ENCODE peak calls at places on chromosomes 2 and 18, in six cellular contexts. H is pancreas; Z is tibial nerve; I is mammary epithelial cell; T is AG04450; K is CD4-positive, CD25-positive, alpha-beta regulatory T cell. D is an unnamed sample.

GRCh38 chr18:13813271-13813849 is 10.6 kb upstream of the MC5R start:
- DNase-seq in H (no peak), Z (peak), I (peak), T (no peak), K (peak), D (no peak)

GRCh38 chr2:50491541-50492114 is 540.3 kb downstream of the NRXN1 start:
- DNase-seq in H (no peak), Z (no peak), I (peak), T (peak), K (peak), D (no peak)

GRCh38 chr2:85504434-85505261 is 34.3 kb upstream of the MAT2A start:
- DNase-seq in H (no peak), Z (peak), I (peak), T (peak), K (no peak), D (no peak)

GRCh38 chr2:49207204-49207603 is 52.9 kb upstream of the FSHR start:
- DNase-seq in H (no peak), Z (no peak), I (no peak), T (no peak), K (no peak), D (no peak)

GRCh38 chr2:129201636-129202035 is 777.8 kb upstream of the RAB6C start:
- DNase-seq in H (no peak), Z (no peak), I (no peak), T (no peak), K (no peak), D (no peak)

GRCh38 chr2:187552381-187552780 is 1.9 kb downstream of the TFPI start:
- DNase-seq in H (no peak), Z (no peak), I (no peak), T (no peak), K (no peak), D (no peak)

GRCh38 chr18:11733031-11733430 is 44.0 kb downstream of the GNAL start:
- DNase-seq in H (peak), Z (peak), I (peak), T (peak), K (peak), D (peak)

GRCh38 chr18:8212893-8213805 is 396.1 kb upstream of the RAB12 start:
- DNase-seq in H (no peak), Z (no peak), I (peak), T (peak), K (no peak), D (no peak)

GRCh38 chr2:121777699-121778058 is 22.2 kb downstream of the TSN start:
- DNase-seq in H (no peak), Z (no peak), I (peak), T (peak), K (no peak), D (no peak)

GRCh38 chr2:4745596-4745995 is 946.6 kb upstream of the SOX11 start:
- DNase-seq in H (peak), Z (no peak), I (no peak), T (no peak), K (no peak), D (peak)

GRCh38 chr2:119659601-119660342 is 19.2 kb upstream of the TMEM177 start:
- DNase-seq in H (no peak), Z (peak), I (no peak), T (no peak), K (peak), D (no peak)

GRCh38 chr2:238408615-238409340 is 17.9 kb upstream of the ASB1 start:
- DNase-seq in H (no peak), Z (no peak), I (no peak), T (no peak), K (no peak), D (no peak)

GRCh38 chr2:235113854-235114253 is 162.0 kb downstream of the SH3BP4 start:
- DNase-seq in H (peak), Z (no peak), I (no peak), T (no peak), K (no peak), D (no peak)

GRCh38 chr18:57446322-57446721 is 11.1 kb downstream of the ONECUT2 start:
- DNase-seq in H (no peak), Z (no peak), I (no peak), T (no peak), K (no peak), D (no peak)

GRCh38 chr2:67895171-67895941 is 167.4 kb downstream of the C1D start:
- DNase-seq in H (no peak), Z (no peak), I (peak), T (no peak), K (no peak), D (no peak)

GRCh38 chr2:112579280-112579679 is 5.1 kb upstream of the CHCHD5 start:
- DNase-seq in H (no peak), Z (no peak), I (peak), T (peak), K (no peak), D (no peak)

GRCh38 chr2:113156278-113157107 is 17.3 kb upstream of the PSD4 start:
- DNase-seq in H (no peak), Z (no peak), I (no peak), T (no peak), K (no peak), D (no peak)

GRCh38 chr18:76662621-76663020 is 159.7 kb upstream of the ZNF236 start:
- DNase-seq in H (no peak), Z (no peak), I (no peak), T (no peak), K (no peak), D (no peak)
- H3K27ac ChIP-seq in H (no peak), Z (peak), I (no peak), T (no peak), K (no peak), D (no peak)

GRCh38 chr2:11598228-11598731 is 64.4 kb downstream of the GREB1 start:
- DNase-seq in H (no peak), Z (no peak), I (no peak), T (no peak), K (no peak), D (no peak)

GRCh38 chr2:11592671-11593574 is 59.1 kb downstream of the GREB1 start:
- DNase-seq in H (no peak), Z (no peak), I (no peak), T (no peak), K (no peak), D (no peak)

GRCh38 chr2:11597538-11598225 is 63.8 kb downstream of the GREB1 start:
- DNase-seq in H (no peak), Z (no peak), I (no peak), T (no peak), K (no peak), D (no peak)

GRCh38 chr2:11602563-11603182 is 67.3 kb downstream of the NTSR2 start:
- DNase-seq in H (no peak), Z (no peak), I (no peak), T (no peak), K (no peak), D (no peak)

GRCh38 chr2:11596801-11597200 is 63.0 kb downstream of the GREB1 start:
- DNase-seq in H (no peak), Z (no peak), I (no peak), T (no peak), K (no peak), D (no peak)
- H3K27ac ChIP-seq in H (no peak), Z (no peak), I (no peak), T (no peak), K (no peak), D (no peak)

GRCh38 chr2:65024149-65024829 is 31.9 kb upstream of the CEP68 start:
- DNase-seq in H (no peak), Z (no peak), I (peak), T (peak), K (no peak), D (no peak)
- H3K27ac ChIP-seq in H (no peak), Z (no peak), I (peak), T (peak), K (no peak), D (no peak)

GRCh38 chr2:10297950-10298349 is 4.8 kb upstream of the HPCAL1 start:
- DNase-seq in H (no peak), Z (peak), I (peak), T (peak), K (peak), D (no peak)
- H3K27ac ChIP-seq in H (no peak), Z (peak), I (peak), T (peak), K (no peak), D (no peak)

GRCh38 chr18:34978953-34979608 is 62.1 kb upstream of the MAPRE2 start:
- DNase-seq in H (no peak), Z (peak), I (peak), T (peak), K (peak), D (peak)
- H3K27ac ChIP-seq in H (peak), Z (peak), I (peak), T (peak), K (no peak), D (peak)

GRCh38 chr2:199933466-199933865 is 21.8 kb downstream of the TYW5 start:
- DNase-seq in H (no peak), Z (no peak), I (no peak), T (no peak), K (no peak), D (no peak)

GRCh38 chr2:199928626-199929025 is 17.5 kb downstream of the C2orf69 start:
- DNase-seq in H (no peak), Z (no peak), I (no peak), T (no peak), K (no peak), D (no peak)

GRCh38 chr2:199929257-199929656 is 18.2 kb downstream of the C2orf69 start:
- DNase-seq in H (no peak), Z (no peak), I (no peak), T (no peak), K (no peak), D (no peak)

GRCh38 chr2:199928226-199928625 is 17.1 kb downstream of the C2orf69 start:
- DNase-seq in H (no peak), Z (no peak), I (no peak), T (no peak), K (no peak), D (no peak)

DNA sequence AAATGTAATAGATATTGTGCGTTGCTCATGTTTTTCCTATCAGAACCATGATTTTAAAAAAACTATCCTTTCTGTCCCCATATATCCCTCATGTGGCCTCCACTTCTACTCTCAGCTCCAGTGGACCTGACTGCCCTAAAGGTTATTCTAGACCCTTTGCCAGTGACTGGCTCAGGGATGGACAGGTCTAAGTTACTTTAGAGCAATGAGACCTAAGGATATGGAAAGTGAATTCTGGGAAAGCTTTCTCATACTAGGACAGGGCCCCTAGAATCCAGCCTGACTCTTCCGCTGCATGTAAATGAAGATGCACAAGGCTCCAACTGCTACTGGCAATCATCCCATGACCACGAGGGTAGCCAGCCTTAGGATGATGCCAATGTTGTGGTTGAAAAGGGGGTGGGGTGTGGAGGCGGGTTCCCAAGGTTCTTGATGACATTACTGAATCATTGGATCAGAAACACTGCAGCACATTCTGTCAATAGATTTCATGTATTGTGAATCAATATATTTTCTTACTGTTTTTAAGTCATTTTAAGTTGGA is 21.3 kb downstream of the C2orf69 start:
- DNase-seq in H (no peak), Z (no peak), I (no peak), T (no peak), K (no peak), D (peak)
- H3K27ac ChIP-seq in H (no peak), Z (no peak), I (no peak), T (no peak), K (no peak), D (peak)

DNA sequence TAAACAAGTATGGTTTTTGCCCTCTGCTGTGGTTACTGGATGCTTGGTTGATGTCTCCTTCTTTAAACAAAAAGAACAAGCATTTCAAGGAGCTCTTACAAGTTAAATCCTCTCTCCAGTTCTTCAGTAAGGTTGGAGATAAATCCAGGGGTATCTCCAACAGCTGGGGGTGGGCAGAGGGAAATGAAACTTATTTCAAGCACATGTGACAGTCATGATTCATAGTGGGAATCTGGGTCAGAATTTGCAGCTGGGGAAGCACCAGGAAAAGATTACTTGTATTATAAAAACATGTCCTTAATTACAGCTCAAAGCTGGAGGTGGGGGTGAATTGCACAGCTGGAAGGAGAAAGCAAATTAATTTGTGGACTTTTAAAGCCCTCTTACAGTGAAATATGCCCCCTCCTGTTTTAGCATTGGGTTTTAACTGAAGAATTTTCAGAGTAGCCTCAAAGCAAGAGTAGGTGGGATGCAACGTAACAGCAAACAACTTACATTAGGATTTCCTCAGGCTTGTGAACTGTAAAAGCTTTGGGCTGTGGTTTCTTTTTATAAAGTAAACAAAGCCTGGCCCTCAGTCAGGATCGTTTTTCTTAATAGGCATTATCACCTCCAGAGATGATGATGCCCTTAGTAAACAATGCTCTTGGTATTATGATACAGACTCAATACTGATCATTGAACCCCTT is 596.4 kb downstream of the NYAP2 start:
- DNase-seq in H (no peak), Z (no peak), I (peak), T (no peak), K (no peak), D (no peak)
- H3K27ac ChIP-seq in H (no peak), Z (no peak), I (no peak), T (no peak), K (no peak), D (no peak)

DNA sequence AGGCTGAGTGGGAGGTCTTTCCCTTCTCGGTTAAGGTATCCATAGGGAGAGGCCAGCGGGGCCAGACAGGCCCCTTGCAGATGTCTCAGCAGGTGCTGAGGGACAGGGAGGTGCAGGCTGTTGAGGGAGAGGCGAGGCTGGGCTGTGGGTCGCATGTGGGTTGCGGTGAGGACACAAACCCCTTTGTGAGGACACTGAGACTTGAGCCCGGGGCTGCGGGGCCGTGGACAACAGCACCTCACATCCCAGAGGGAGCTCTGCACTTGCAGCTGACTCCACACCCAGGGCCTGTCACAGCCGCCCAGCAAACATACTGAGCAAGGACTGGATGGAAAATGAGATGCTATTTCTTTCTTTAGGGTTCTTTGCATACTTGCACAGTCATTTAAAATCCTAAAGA is 95.3 kb upstream of the NFATC1 start:
- DNase-seq in H (no peak), Z (no peak), I (no peak), T (no peak), K (no peak), D (no peak)
- H3K27ac ChIP-seq in H (no peak), Z (no peak), I (no peak), T (no peak), K (no peak), D (no peak)

GRCh38 chr2:172101008-172101706 is 1.5 kb downstream of the DLX2 start:
- DNase-seq in H (peak), Z (no peak), I (no peak), T (no peak), K (no peak), D (no peak)

GRCh38 chr2:172103471-172104292 is 982 bp upstream of the DLX2 start:
- DNase-seq in H (peak), Z (peak), I (peak), T (peak), K (peak), D (peak)

GRCh38 chr2:172101707-172102158 is 967 bp downstream of the DLX2 start:
- DNase-seq in H (peak), Z (no peak), I (no peak), T (no peak), K (no peak), D (no peak)

GRCh38 chr2:172102858-172103359 is at the start of gene DLX2:
- DNase-seq in H (peak), Z (peak), I (peak), T (peak), K (peak), D (peak)

DNA sequence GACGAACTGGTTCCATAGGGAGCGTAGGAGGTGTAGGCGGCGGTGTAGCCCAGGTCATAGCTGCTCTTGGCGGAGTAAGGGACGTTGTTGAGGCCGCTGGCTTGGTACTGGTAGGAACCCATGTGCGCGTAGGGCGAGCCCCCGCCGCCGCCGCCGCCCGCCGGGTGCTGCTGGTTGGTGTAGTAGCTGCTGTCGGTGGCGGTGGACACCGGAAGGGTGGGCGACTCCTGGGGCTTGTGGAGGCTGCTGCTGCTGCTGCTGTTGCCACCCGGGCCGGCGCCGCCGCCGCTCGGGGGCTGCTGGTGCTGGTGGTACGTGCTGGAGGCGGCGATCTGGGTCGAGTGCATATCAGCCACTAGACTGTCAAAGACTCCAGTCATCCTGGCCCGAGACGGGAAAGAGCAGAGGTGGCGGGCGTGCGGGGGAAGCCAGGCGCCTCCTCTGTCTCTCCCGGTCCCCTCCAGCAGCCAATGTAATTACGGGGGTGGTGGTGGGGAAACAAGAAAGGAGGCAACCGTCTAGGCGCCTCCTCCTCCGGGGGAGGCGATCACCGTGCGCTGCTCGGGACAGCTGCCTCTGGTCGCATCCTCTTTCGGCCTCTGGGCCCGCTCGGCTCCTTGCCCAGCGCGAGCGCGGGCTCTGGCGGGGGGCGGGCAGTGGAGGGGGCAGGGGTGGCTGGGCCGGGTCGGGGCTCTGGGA is 392 bp downstream of the DLX2 start:
- DNase-seq in H (peak), Z (no peak), I (peak), T (no peak), K (no peak), D (no peak)
- H3K27ac ChIP-seq in H (no peak), Z (peak), I (no peak), T (no peak), K (no peak), D (no peak)

D was measured in caudate nucleus.